ENCODE peak calls at places on chromosomes 4 and X, in five cellular contexts. I is breast epithelium, J is A549, B is heart right ventricle, G is lower lobe of right lung. Y is an unnamed sample.
A peak's percentile ranks its signal among the peaks of the same experiment; 100 is the strongest.

GRCh38 chrX:153608821-153609220 is 9.9 kb upstream of the CCNQ start:
- DNase-seq in J (no peak), I (no peak), G (no peak), B (no peak), Y (no peak)

GRCh38 chr4:139665690-139666529 is at the start of gene MGST2:
- DNase-seq in I (peak; percentile 35), J (peak; percentile 66), B (peak; percentile 80), G (peak; percentile 83), Y (peak; percentile 70)

GRCh38 chr4:145132521-145133098 is 34.5 kb downstream of the ABCE1 start:
- DNase-seq in G (no peak), J (no peak), B (no peak), I (no peak), Y (no peak)

GRCh38 chrX:8784162-8784561 is 17.0 kb downstream of the FAM9A start:
- DNase-seq in I (no peak), G (no peak), J (no peak), B (no peak), Y (no peak)

GRCh38 chrX:3346436-3347329 is at the start of gene MXRA5:
- DNase-seq in I (no peak), B (peak; percentile 18), J (no peak), G (no peak), Y (no peak)

GRCh38 chr4:39326468-39326960 is 39.6 kb downstream of the RFC1 start:
- DNase-seq in I (no peak), G (no peak), J (no peak), B (no peak), Y (no peak)

GRCh38 chr4:158314756-158315487 is 104.6 kb downstream of the TMEM144 start:
- DNase-seq in J (peak; percentile 70), I (no peak), G (no peak), B (no peak), Y (peak; percentile 94)

GRCh38 chrX:30577362-30577961 is at the start of gene TASL:
- DNase-seq in G (peak; percentile 46), J (no peak), B (no peak), I (no peak), Y (no peak)

GRCh38 chrX:125953769-125954168 is 212.3 kb downstream of the DCAF12L2 start:
- DNase-seq in J (no peak), I (no peak), G (no peak), B (no peak), Y (no peak)

GRCh38 chrX:101550362-101550761 is at the start of gene ARMCX1:
- DNase-seq in G (peak; percentile 74), I (peak; percentile 34), J (peak; percentile 11), B (peak; percentile 66), Y (peak; percentile 59)

GRCh38 chr4:47071863-47072441 is 40.6 kb downstream of the GABRB1 start:
- DNase-seq in J (no peak), G (no peak), I (no peak), B (no peak), Y (no peak)

GRCh38 chr4:160652790-160653189 is 1511.0 kb downstream of the FSTL5 start:
- DNase-seq in J (no peak), B (no peak), G (no peak), I (no peak), Y (no peak)
- H3K9me3 ChIP-seq in J (no peaks in the 10 kb centered on the region), B (peaks cover 9% of the 10 kb centered on the region), G (no peaks in the 10 kb centered on the region), I (peaks cover 5% of the 10 kb centered on the region), Y (peaks cover 5% of the 10 kb centered on the region)

DNA sequence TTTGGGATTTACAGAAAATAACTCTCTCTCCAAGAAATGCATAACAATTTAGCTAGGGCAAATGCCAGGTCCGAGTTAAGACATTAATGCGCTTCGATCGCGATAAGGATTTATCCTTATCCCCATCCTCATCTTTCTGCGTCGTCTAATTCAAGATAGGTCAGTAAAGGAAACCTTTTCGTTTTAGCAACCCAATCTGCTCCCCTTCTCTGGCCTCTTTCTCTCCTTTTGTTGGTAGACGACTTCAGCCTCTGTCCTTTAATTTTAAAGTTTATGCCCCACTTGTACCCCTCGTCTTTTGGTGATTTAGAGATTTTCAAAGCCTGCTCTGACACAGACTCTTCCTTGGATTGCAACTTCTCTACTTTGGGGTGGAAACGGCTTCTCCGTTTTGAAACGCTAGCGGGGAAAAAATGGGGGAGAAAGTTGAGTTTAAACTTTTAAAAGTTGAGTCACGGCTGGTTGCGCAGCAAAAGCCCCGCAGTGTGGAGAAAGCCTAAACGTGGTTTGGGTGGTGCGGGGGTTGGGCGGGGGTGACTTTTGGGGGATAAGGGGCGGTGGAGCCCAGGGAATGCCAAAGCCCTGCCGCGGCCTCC is 533 bp upstream of the FGF2 start:
- DNase-seq in B (no peak), G (no peak), J (no peak), I (no peak), Y (peak; percentile 42)
- H3K4me3 ChIP-seq in B (peak overlapping the region; percentile 81), G (peak overlapping the region; percentile 67), J (peak overlapping the region; percentile 91), I (peak overlapping the region; percentile 82), Y (peak overlapping the region; percentile 88)

GRCh38 chrX:70039758-70040157 is 10.0 kb downstream of the AWAT2 start:
- DNase-seq in G (no peak), J (no peak), I (no peak), B (no peak), Y (no peak)
- H3K4me1 ChIP-seq in G (no peaks in the 10 kb centered on the region), J (no peaks in the 10 kb centered on the region), I (no peaks in the 10 kb centered on the region), B (no peaks in the 10 kb centered on the region), Y (no peaks in the 10 kb centered on the region)

GRCh38 chrX:10124506-10125247 is 32.1 kb upstream of the CLCN4 start:
- DNase-seq in G (no peak), I (no peak), J (no peak), B (no peak), Y (no peak)

GRCh38 chrX:10120828-10121227 is 35.9 kb upstream of the CLCN4 start:
- DNase-seq in B (no peak), G (no peak), I (no peak), J (no peak), Y (no peak)

GRCh38 chrX:10118530-10118929 is 38.2 kb upstream of the CLCN4 start:
- DNase-seq in J (no peak), G (no peak), I (no peak), B (no peak), Y (no peak)

GRCh38 chrX:10119399-10119990 is 37.3 kb upstream of the CLCN4 start:
- DNase-seq in J (peak; percentile 92), I (peak; percentile 72), B (no peak), G (no peak), Y (peak; percentile 56)

DNA sequence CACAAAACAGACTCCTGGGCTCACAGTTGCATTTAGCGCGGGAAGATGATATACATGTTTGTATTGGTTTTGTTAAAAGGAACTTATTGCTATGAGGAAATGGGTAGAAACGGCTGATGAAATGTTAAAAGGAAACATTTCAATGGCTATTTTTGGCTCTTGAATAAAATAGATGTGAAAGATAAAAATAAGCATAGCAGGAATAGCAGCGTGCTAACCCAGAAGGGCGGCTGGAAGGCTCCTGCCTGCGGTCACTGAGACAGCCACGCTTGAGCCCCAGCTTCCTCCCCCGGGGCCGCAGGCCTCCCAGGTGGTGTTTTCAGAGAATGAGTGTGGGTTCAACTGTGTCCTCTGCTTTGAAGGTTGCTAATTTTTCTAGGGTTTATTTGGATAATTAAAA is 35.0 kb upstream of the CLCN4 start:
- DNase-seq in B (no peak), G (no peak), I (no peak), J (no peak), Y (no peak)
- H3K9me3 ChIP-seq in B (no peaks in the 10 kb centered on the region), G (no peaks in the 10 kb centered on the region), I (no peaks in the 10 kb centered on the region), J (peaks cover 55% of the 10 kb centered on the region), Y (peaks cover 6% of the 10 kb centered on the region)

GRCh38 chrX:71475906-71476305 is 57.0 kb upstream of the OGT start:
- DNase-seq in B (no peak), G (no peak), I (no peak), J (no peak), Y (no peak)
- H3K4me3 ChIP-seq in B (no peak overlapping the region), G (no peak overlapping the region), I (no peak overlapping the region), J (no peak overlapping the region), Y (no peak overlapping the region)

GRCh38 chr4:3708611-3709010 is 57.6 kb upstream of the ADRA2C start:
- DNase-seq in G (peak; percentile 18), J (no peak), B (no peak), I (no peak), Y (no peak)

GRCh38 chr4:3710451-3711182 is 55.6 kb upstream of the ADRA2C start:
- DNase-seq in I (no peak), B (peak; percentile 6), G (peak; percentile 20), J (no peak), Y (no peak)

GRCh38 chr4:3709061-3709845 is 56.9 kb upstream of the ADRA2C start:
- DNase-seq in G (peak; percentile 29), J (no peak), I (no peak), B (no peak), Y (no peak)

GRCh38 chr4:3711183-3712111 is 54.7 kb upstream of the ADRA2C start:
- DNase-seq in G (peak; percentile 32), B (peak; percentile 2), J (no peak), I (no peak), Y (no peak)

DNA sequence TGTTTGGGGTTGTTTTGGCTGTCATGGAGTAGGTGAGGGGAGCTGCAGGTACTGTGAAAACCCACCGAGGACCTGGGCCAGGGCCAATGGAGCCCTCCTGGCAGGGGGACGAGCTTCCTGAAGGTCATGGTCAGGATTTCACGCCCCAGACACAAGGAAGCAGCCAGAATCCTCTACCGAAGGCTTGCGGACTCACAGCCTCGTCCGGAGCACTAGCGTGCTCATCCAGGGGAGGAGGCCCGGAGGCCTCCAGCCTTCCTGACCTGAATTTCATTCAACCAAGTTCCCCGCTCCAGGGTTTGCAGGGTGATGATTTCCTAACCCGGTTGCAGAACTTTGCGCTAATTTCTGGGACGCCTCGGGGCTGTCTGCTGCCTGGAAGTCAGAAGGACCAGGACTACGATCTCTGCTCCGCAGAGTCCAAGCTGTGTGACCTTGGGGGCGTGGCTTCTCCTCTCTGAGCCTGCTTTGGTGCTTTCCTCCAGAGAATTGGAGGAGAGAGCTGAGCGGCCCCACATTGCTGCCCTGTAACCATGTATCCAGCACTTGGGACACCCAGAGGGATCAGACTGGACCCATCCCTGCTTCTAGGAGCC is 56.2 kb upstream of the ADRA2C start:
- DNase-seq in B (no peak), G (peak; percentile 39), I (no peak), J (no peak), Y (no peak)
- H3K4me1 ChIP-seq in B (no peaks in the 10 kb centered on the region), G (no peaks in the 10 kb centered on the region), I (no peaks in the 10 kb centered on the region), J (no peaks in the 10 kb centered on the region), Y (no peaks in the 10 kb centered on the region)

DNA sequence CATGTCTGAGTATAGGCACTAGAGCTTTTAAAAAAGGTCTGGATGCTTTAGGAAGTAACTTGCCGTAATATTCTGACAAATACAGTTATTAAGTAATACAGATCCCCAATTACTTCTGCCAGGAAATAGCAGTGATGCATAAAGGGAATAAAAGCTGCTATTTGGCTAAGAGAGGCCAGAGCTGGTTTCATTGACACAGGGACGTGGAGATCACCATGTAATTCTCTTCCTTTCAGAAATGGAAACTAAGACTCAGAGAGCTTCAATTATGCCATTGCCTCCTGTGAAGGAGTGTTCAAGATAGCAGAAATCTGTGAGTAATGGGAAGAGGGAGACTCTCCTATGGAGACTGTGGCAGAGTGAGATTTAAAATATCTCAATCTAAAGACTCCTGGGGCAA is 238.1 kb downstream of the SLITRK2 start:
- DNase-seq in B (no peak), J (no peak), I (no peak), G (no peak), Y (no peak)
- H3K9me3 ChIP-seq in B (no peaks in the 10 kb centered on the region), J (no peaks in the 10 kb centered on the region), I (no peaks in the 10 kb centered on the region), G (no peaks in the 10 kb centered on the region), Y (no peaks in the 10 kb centered on the region)

Y was measured in SJSA1.